ENCODE peak calls at places on chromosomes 7 and 10, in four cellular contexts. U is HCT116, J is K562, Q is H1. N is an unnamed sample.

GRCh38 chr10:26215923-26216576 is 524 bp upstream of the GAD2 start:
- DNase-seq in U (no peak), J (no peak), Q (no peak), N (no peak)

GRCh38 chr7:157587487-157588270 is 250.9 kb downstream of the DNAJB6 start:
- DNase-seq in U (no peak), J (no peak), Q (no peak), N (no peak)

GRCh38 chr10:49287689-49288340 is 11.2 kb upstream of the C10orf71 start:
- DNase-seq in U (no peak), J (no peak), Q (no peak), N (no peak)

GRCh38 chr7:91694221-91694856 is 186.2 kb downstream of the MTERF1 start:
- DNase-seq in U (no peak), J (no peak), Q (no peak), N (no peak)

GRCh38 chr10:62426086-62426485 is 51.9 kb downstream of the ZNF365 start:
- DNase-seq in U (peak), J (no peak), Q (no peak), N (no peak)

GRCh38 chr7:30162622-30163124 is 27.9 kb downstream of the MTURN start:
- DNase-seq in U (no peak), J (no peak), Q (no peak), N (no peak)

GRCh38 chr7:91089382-91089963 is 174.8 kb upstream of the FZD1 start:
- DNase-seq in U (peak), J (peak), Q (no peak), N (no peak)

GRCh38 chr10:59465089-59465488 is 102.7 kb upstream of the FAM13C start:
- DNase-seq in U (no peak), J (no peak), Q (no peak), N (no peak)

GRCh38 chr10:123274513-123275182 is 120.4 kb downstream of the BUB3 start:
- DNase-seq in U (no peak), J (no peak), Q (no peak), N (no peak)

GRCh38 chr10:106360870-106361269 is 803.6 kb downstream of the SORCS1 start:
- DNase-seq in U (no peak), J (no peak), Q (no peak), N (no peak)

GRCh38 chr10:119409906-119410305 is 132.6 kb downstream of the RGS10 start:
- DNase-seq in U (no peak), J (no peak), Q (no peak), N (no peak)
- TF ChIP-seq EGR1 in U (no peak), J (no peak), Q (no peak), N (no peak)

GRCh38 chr10:132420469-132421376 is 23.7 kb downstream of the PWWP2B start:
- DNase-seq in U (no peak), J (peak), Q (no peak), N (no peak)

GRCh38 chr10:132422931-132423813 is 26.2 kb downstream of the PWWP2B start:
- DNase-seq in U (no peak), J (no peak), Q (no peak), N (no peak)

GRCh38 chr10:132419631-132420468 is 22.9 kb downstream of the PWWP2B start:
- DNase-seq in U (no peak), J (no peak), Q (no peak), N (no peak)

GRCh38 chr10:132422169-132422691 is 25.2 kb downstream of the PWWP2B start:
- DNase-seq in U (no peak), J (peak), Q (no peak), N (no peak)

GRCh38 chr10:132421377-132422168 is 24.6 kb downstream of the PWWP2B start:
- DNase-seq in U (no peak), J (peak), Q (no peak), N (no peak)
- TF ChIP-seq EGR1 in U (peak), J (peak), Q (no peak), N (no peak)

GRCh38 chr10:71444284-71445054 is 47.7 kb downstream of the CDH23 start:
- DNase-seq in U (no peak), J (no peak), Q (no peak), N (no peak)
- TF ChIP-seq EGR1 in U (no peak), J (no peak), Q (no peak), N (no peak)

DNA sequence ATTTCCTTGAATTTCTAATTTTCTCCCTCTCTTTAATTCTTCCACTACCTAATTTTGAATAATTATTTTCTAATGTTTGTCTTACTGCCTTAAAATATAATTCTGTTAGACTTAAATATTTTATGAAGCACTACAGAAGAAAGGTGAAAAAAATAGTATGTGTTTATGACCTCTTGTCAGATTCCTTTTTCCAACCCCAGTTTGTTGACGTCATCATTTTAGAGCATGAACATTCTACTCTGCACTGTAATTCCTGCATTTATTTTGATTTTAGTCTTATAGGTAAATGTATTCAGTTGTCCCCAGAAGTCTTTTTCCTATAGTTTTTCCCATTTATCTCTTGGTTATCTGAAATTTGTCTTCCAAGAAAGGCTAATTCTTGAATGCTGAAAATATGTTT is 468.1 kb downstream of the SORCS3 start:
- DNase-seq in U (no peak), J (no peak), Q (no peak), N (no peak)
- TF ChIP-seq EGR1 in U (no peak), J (no peak), Q (no peak), N (no peak)

DNA sequence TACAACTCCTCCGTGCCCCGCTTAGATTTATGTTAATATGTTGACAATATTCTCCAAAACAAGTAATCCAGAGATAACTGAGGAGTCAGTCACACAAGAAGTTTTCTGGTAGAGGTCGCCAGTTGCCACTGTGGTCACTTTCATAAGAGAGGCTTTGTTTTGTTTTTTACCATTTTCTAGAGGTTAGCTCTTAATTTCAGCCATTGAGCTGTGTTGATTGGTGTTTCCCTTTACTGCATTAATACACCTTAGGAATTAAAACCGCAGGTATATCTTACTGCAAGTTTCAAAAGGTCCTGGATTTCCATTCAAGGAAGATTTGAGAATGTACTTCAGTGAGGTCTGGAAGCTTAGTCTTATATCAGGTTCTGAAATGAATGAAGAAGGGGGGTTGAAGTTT is 3.5 kb downstream of the BMI1 start:
- DNase-seq in U (no peak), J (no peak), Q (no peak), N (no peak)
- TF ChIP-seq EGR1 in U (no peak), J (no peak), Q (no peak), N (no peak)

DNA sequence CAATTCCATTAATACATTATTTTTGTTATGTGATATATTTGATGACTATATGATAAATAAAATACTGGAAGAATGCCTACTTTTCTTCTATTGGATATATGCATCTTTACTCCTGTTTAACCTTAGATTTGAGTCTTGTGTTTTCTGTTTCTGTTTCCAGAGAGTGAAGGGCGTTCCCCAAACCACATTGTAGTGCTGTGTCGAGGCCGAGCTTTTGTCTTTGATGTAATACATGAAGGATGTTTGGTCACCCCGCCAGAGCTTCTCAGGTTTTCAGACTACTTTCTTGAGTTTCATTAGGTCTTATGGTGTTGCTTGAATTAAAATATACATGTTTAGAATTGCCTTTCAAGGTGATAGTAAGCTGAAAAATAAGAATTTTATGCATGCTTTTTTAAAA is 23.8 kb downstream of the CROT start:
- DNase-seq in U (no peak), J (no peak), Q (no peak), N (no peak)
- TF ChIP-seq EGR1 in U (no peak), J (no peak), Q (no peak), N (no peak)

GRCh38 chr10:2852574-2853323 is 214.6 kb upstream of the PFKP start:
- DNase-seq in U (no peak), J (no peak), Q (no peak), N (no peak)
- TF ChIP-seq EGR1 in U (no peak), J (no peak), Q (no peak), N (no peak)